ENCODE peak calls at places on chromosome 20, in four cellular contexts. One of them, this sample, is unnamed.
A peak's percentile ranks its signal among the peaks of the same experiment; 100 is the strongest.

GRCh38 chr20:32028647-32029372 is 18.6 kb downstream of the CCM2L start:
- DNase-seq in AG04450: no peak
- DNase-seq in small intestine: no peak
- DNase-seq in neural progenitor cell: peak; percentile 59
- DNase-seq in this sample: peak; percentile 68

GRCh38 chr20:37308098-37309050 is 18.9 kb downstream of the MANBAL start:
- DNase-seq in small intestine: peak; percentile 92
- DNase-seq in AG04450: no peak
- DNase-seq in neural progenitor cell: no peak
- DNase-seq in this sample: peak; percentile 79

GRCh38 chr20:25608774-25609173 is 15.0 kb downstream of the NANP start:
- DNase-seq in small intestine: no peak
- DNase-seq in AG04450: no peak
- DNase-seq in neural progenitor cell: no peak
- DNase-seq in this sample: peak; percentile 32

GRCh38 chr20:4076671-4077070 is 61.3 kb upstream of the RNF24 start:
- DNase-seq in AG04450: no peak
- DNase-seq in neural progenitor cell: no peak
- DNase-seq in small intestine: no peak
- DNase-seq in this sample: no peak

GRCh38 chr20:1310506-1311190 is 18.3 kb downstream of the SDCBP2 start:
- DNase-seq in AG04450: no peak
- DNase-seq in neural progenitor cell: no peak
- DNase-seq in small intestine: no peak
- DNase-seq in this sample: no peak

GRCh38 chr20:346640-347316 is at the start of gene NRSN2:
- DNase-seq in small intestine: peak; percentile 34
- DNase-seq in AG04450: no peak
- DNase-seq in neural progenitor cell: peak; percentile 86
- DNase-seq in this sample: peak; percentile 92

GRCh38 chr20:1754749-1755148 is 97.2 kb upstream of the SIRPG start:
- DNase-seq in small intestine: no peak
- DNase-seq in AG04450: no peak
- DNase-seq in neural progenitor cell: no peak
- DNase-seq in this sample: no peak

GRCh38 chr20:3194617-3195280 is 9.7 kb downstream of the DDRGK1 start:
- DNase-seq in neural progenitor cell: no peak
- DNase-seq in small intestine: no peak
- DNase-seq in AG04450: no peak
- DNase-seq in this sample: no peak

GRCh38 chr20:9068896-9069663 is at the start of gene PLCB4:
- DNase-seq in small intestine: peak; percentile 39
- DNase-seq in neural progenitor cell: peak; percentile 74
- DNase-seq in AG04450: no peak
- DNase-seq in this sample: no peak

GRCh38 chr20:50252715-50253500 is 62.3 kb downstream of the CEBPB start:
- DNase-seq in AG04450: no peak
- DNase-seq in small intestine: no peak
- DNase-seq in neural progenitor cell: no peak
- DNase-seq in this sample: no peak

GRCh38 chr20:32358883-32359632 is 927 bp downstream of the ASXL1 start:
- DNase-seq in neural progenitor cell: peak; percentile 93
- DNase-seq in small intestine: peak; percentile 67
- DNase-seq in AG04450: no peak
- DNase-seq in this sample: peak; percentile 66

GRCh38 chr20:5100684-5101347 is 18.9 kb downstream of the PCNA start:
- DNase-seq in AG04450: no peak
- DNase-seq in neural progenitor cell: peak; percentile 73
- DNase-seq in small intestine: peak; percentile 68
- DNase-seq in this sample: peak; percentile 67

GRCh38 chr20:51022803-51023616 is at the start of gene KCNG1:
- DNase-seq in small intestine: peak; percentile 71
- DNase-seq in AG04450: no peak
- DNase-seq in neural progenitor cell: peak; percentile 93
- DNase-seq in this sample: no peak

GRCh38 chr20:46894971-46895905 is 595 bp downstream of the EYA2 start:
- DNase-seq in neural progenitor cell: peak; percentile 74
- DNase-seq in AG04450: no peak
- DNase-seq in small intestine: no peak
- DNase-seq in this sample: no peak

GRCh38 chr20:54549523-54550326 is 74.3 kb downstream of the DOK5 start:
- DNase-seq in neural progenitor cell: no peak
- DNase-seq in small intestine: no peak
- DNase-seq in AG04450: no peak
- DNase-seq in this sample: no peak

GRCh38 chr20:54078296-54078695 is 7.9 kb upstream of the BCAS1 start:
- DNase-seq in neural progenitor cell: no peak
- DNase-seq in small intestine: no peak
- DNase-seq in AG04450: no peak
- DNase-seq in this sample: no peak

GRCh38 chr20:4318891-4319290 is 303.5 kb upstream of the RNF24 start:
- DNase-seq in neural progenitor cell: no peak
- DNase-seq in small intestine: no peak
- DNase-seq in AG04450: no peak
- DNase-seq in this sample: no peak

GRCh38 chr20:49821850-49822249 is 9.2 kb downstream of the SLC9A8 start:
- DNase-seq in AG04450: no peak
- DNase-seq in small intestine: no peak
- DNase-seq in neural progenitor cell: no peak
- DNase-seq in this sample: no peak

GRCh38 chr20:9581509-9581908 is 67.1 kb downstream of the LAMP5 start:
- DNase-seq in neural progenitor cell: no peak
- DNase-seq in small intestine: no peak
- DNase-seq in AG04450: no peak
- DNase-seq in this sample: no peak

GRCh38 chr20:46343358-46344357 is 35.4 kb upstream of the CDH22 start:
- DNase-seq in small intestine: no peak
- DNase-seq in neural progenitor cell: no peak
- DNase-seq in AG04450: no peak
- DNase-seq in this sample: no peak

GRCh38 chr20:56422824-56423189 is 10.7 kb downstream of the CASS4 start:
- DNase-seq in small intestine: no peak
- DNase-seq in neural progenitor cell: no peak
- DNase-seq in AG04450: no peak
- DNase-seq in this sample: peak; percentile 10

GRCh38 chr20:18496042-18496441 is 983 bp downstream of the RBBP9 start:
- DNase-seq in neural progenitor cell: peak; percentile 21
- DNase-seq in AG04450: no peak
- DNase-seq in small intestine: no peak
- DNase-seq in this sample: no peak
- H3K4me3 ChIP-seq in neural progenitor cell: peak overlapping the region; percentile 70
- H3K4me3 ChIP-seq in AG04450: peak overlapping the region; percentile 93
- H3K4me3 ChIP-seq in small intestine: peak overlapping the region; percentile 62
- H3K4me3 ChIP-seq in this sample: no peak overlapping the region

DNA sequence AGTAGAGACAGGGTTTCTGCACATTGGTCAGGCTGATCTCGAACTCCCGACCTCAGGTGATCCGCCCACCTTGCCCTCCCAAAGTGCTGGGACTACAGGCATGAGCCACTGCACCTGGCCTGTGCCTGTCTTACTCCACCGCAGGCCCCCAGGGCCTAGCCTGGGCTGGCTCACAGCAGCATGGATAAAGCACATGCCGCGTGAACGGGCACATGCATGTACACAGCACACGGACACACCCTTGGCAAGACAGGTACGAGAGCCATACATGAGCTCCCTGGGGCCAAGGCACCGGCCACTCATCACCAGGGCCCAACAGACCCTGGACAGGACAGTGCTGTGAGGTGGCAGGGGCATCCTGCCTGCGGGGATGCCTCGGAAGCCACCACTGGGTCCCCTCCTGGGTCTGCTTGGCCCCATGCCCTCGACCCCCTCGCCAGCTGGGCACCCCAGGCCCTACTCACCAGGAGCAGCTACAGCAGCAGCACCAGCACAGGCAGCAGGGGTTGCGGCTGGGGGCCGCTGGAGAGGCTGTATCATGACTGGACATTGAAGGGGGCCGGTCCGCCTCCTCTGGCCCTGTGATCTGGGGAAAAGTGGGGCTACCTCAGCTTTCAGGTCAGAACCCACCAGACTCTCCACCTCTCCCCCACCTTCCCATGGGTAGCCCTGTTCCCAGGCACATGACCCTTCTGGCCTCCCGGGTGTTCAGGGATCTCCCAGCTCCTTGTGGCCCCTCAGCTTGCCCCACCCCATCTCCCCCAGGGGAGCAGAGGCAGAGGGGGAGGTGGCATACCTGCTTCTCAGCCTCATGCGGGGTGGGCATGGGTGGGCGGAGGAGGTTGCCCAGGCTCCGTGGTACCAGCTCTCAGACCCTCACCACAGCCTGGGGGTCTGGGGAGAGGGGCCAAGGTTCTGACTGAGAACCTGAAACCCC is 3.0 kb downstream of the RGS19 start:
- DNase-seq in neural progenitor cell: no peak
- DNase-seq in AG04450: no peak
- DNase-seq in small intestine: no peak
- DNase-seq in this sample: no peak
- H3K4me3 ChIP-seq in neural progenitor cell: no peak overlapping the region
- H3K4me3 ChIP-seq in AG04450: no peak overlapping the region
- H3K4me3 ChIP-seq in small intestine: no peak overlapping the region
- H3K4me3 ChIP-seq in this sample: no peak overlapping the region

DNA sequence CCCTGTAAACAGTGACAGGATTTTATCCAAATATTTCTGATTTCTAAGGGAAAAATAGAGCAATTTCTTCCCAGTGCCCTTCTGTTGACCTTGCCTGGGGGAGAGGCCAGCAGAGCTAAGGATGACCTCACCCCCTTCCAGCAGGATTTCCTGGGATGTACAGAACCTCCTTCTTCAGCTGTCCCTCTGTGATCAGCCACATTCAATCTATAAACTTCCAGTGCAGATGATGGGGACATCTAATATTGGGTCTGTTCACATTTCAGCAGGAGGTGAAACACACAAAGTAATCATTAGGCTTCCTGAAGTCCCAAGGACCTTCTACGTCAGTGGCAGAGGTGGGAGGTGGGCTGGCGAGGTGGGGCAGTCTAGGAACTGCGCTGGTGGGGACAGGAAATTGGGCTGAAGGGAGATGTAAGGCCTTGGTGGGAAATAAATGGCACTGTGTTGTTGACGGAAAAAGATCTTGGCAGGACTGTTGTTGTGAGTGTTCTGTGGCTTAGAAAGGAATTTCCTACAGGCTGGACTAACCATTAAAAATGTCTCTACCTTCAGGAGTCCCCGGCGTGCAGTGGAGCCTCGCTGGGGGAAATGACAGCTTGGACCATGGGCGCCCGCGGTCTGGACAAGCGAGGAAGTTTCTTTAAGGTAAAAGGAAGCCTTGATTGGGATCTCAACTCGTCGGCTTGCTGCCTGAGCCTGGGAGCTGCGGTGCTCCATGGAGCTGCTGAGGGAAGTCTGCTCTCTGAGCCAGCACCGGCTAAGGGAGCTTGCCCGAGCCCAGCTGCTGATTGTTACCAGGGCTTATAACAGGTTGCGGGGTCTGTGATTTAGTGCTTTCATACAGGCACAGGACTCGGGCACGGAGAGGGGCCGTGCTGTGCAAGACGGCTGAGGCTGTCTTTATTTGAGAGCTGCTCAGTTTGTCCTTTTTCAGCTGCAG is 127.9 kb upstream of the NAA20 start:
- DNase-seq in AG04450: peak; percentile 29
- DNase-seq in small intestine: peak; percentile 70
- DNase-seq in neural progenitor cell: no peak
- DNase-seq in this sample: peak; percentile 88
- H3K4me3 ChIP-seq in AG04450: peak overlapping the region; percentile 61
- H3K4me3 ChIP-seq in small intestine: peak overlapping the region; percentile 35
- H3K4me3 ChIP-seq in neural progenitor cell: no peak overlapping the region
- H3K4me3 ChIP-seq in this sample: no peak overlapping the region

DNA sequence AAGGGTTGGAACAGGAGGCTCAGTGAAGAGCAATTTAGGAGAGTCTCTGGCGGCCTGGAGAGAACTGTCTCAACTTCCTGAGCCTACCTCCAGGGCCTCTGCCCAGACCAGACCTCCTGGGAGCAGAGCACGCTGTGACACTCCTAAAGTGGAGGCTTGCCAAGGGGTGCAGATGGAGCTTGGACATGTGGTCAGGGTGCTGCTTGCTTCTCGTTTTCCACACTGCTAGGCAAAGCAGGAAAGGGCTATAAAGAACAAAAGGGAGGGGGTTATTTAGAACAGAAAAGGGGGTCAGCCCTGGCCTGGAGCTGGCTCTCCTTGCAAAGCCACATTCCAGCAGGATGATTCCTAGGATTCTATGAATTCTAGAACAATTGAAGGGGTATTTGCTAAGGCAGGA is 145.7 kb upstream of the GGTLC1 start:
- DNase-seq in neural progenitor cell: no peak
- DNase-seq in AG04450: no peak
- DNase-seq in small intestine: no peak
- DNase-seq in this sample: peak; percentile 50
- H3K4me3 ChIP-seq in neural progenitor cell: no peak overlapping the region
- H3K4me3 ChIP-seq in AG04450: no peak overlapping the region
- H3K4me3 ChIP-seq in small intestine: no peak overlapping the region
- H3K4me3 ChIP-seq in this sample: no peak overlapping the region

GRCh38 chr20:40654876-40655275 is 34.2 kb downstream of the MAFB start:
- DNase-seq in small intestine: no peak
- DNase-seq in AG04450: no peak
- DNase-seq in neural progenitor cell: no peak
- DNase-seq in this sample: peak; percentile 92

GRCh38 chr20:40663304-40663703 is 25.7 kb downstream of the MAFB start:
- DNase-seq in AG04450: no peak
- DNase-seq in neural progenitor cell: no peak
- DNase-seq in small intestine: no peak
- DNase-seq in this sample: no peak

GRCh38 chr20:40657526-40657925 is 31.5 kb downstream of the MAFB start:
- DNase-seq in AG04450: no peak
- DNase-seq in small intestine: no peak
- DNase-seq in neural progenitor cell: no peak
- DNase-seq in this sample: peak; percentile 51

GRCh38 chr20:40659567-40659966 is 29.5 kb downstream of the MAFB start:
- DNase-seq in neural progenitor cell: no peak
- DNase-seq in AG04450: no peak
- DNase-seq in small intestine: no peak
- DNase-seq in this sample: no peak

GRCh38 chr20:40658509-40658908 is 30.5 kb downstream of the MAFB start:
- DNase-seq in small intestine: no peak
- DNase-seq in AG04450: no peak
- DNase-seq in neural progenitor cell: no peak
- DNase-seq in this sample: no peak
- H3K4me3 ChIP-seq in small intestine: no peak overlapping the region
- H3K4me3 ChIP-seq in AG04450: no peak overlapping the region
- H3K4me3 ChIP-seq in neural progenitor cell: no peak overlapping the region
- H3K4me3 ChIP-seq in this sample: no peak overlapping the region

DNA sequence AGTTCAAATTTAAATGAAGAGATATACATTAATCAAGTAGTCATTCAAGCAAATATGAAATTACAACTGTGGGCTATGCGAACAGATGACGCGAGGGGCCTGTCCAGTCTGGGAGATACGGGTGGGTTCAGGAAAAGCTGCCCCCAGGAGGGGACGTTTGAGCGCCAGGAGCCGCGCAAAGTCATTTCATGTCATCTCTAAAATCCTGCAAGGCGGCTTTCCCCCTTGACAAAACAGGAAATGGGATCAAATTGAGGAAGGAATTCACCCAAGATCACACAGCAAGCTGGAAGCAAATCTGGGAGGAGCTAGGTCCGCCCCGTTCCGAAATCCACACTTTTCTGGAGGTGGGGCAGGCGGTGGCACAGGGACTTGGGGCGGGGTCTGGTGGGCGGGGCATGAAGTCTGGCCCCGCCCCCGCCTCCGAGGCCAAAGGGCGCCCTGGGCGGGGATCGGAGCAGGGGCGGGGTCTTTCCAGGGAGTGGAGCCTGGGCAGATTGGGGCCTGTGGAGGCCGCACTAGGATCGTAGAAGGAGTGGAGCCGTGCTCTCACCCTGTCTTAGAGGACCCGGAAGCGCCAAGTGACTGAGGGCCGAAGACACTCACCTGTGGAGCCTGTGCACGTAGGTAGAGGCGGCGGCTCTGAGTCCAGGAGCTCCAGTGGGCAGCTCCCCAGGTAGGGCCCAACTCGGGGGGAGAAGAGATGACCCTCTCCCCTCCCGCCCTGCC is at the start of gene LPIN3:
- DNase-seq in AG04450: no peak
- DNase-seq in small intestine: peak; percentile 97
- DNase-seq in neural progenitor cell: peak; percentile 97
- DNase-seq in this sample: peak; percentile 98
- H3K4me3 ChIP-seq in AG04450: peak within 1 kb of the TSS; percentile 49
- H3K4me3 ChIP-seq in small intestine: peak within 1 kb of the TSS; percentile 65
- H3K4me3 ChIP-seq in neural progenitor cell: peak within 1 kb of the TSS; percentile 41
- H3K4me3 ChIP-seq in this sample: peak within 1 kb of the TSS; percentile 10